ENCODE peak calls at places on chromosomes 2 and 18, in nine cellular contexts. Y is NT2/D1, B is psoas muscle, A is tibial artery, T is kidney, M is fibroblast of lung, H is iPS DF 6.9, X is OCI-LY7, L is BE2C. S is an unnamed sample. For H3K9me3, the result is how much of the 10 kb centered on the place peaks cover.

GRCh38 chr2:196435189-196435588 is 204.3 kb upstream of the CCDC150 start:
- DNase-seq in Y (no peak), B (no peak), A (no peak), T (no peak), M (peak), H (no peak), X (no peak), L (no peak), S (no peak)

GRCh38 chr2:1625281-1626001 is 118.9 kb downstream of the PXDN start:
- DNase-seq in Y (peak), B (peak), A (no peak), T (peak), M (peak), H (peak), X (no peak), L (no peak), S (no peak)

GRCh38 chr18:1452821-1453220 is 548.1 kb downstream of the ADCYAP1 start:
- DNase-seq in Y (no peak), B (no peak), A (no peak), T (no peak), M (no peak), H (no peak), X (no peak), L (no peak), S (no peak)

GRCh38 chr2:18498531-18498930 is 61.9 kb downstream of the RDH14 start:
- DNase-seq in Y (no peak), B (no peak), A (no peak), T (no peak), M (no peak), H (no peak), X (no peak), L (no peak), S (no peak)

GRCh38 chr2:88765154-88765948 is 73.9 kb downstream of the RPIA start:
- DNase-seq in Y (peak), B (peak), A (no peak), T (peak), M (peak), H (peak), X (peak), L (peak), S (no peak)

GRCh38 chr18:42517896-42518295 is 562.9 kb downstream of the PIK3C3 start:
- DNase-seq in Y (no peak), B (no peak), A (no peak), T (no peak), M (peak), H (no peak), X (no peak), L (no peak), S (no peak)

GRCh38 chr2:152097291-152098032 is 1.4 kb downstream of the CACNB4 start:
- DNase-seq in Y (no peak), B (no peak), A (no peak), T (no peak), M (no peak), H (no peak), X (no peak), L (no peak), S (no peak)

GRCh38 chr2:10798783-10799182 is 13.8 kb downstream of the PDIA6 start:
- DNase-seq in Y (no peak), B (no peak), A (no peak), T (no peak), M (no peak), H (no peak), X (no peak), L (no peak), S (no peak)

GRCh38 chr18:62957885-62958472 is 242.6 kb downstream of the PHLPP1 start:
- DNase-seq in Y (no peak), B (no peak), A (peak), T (no peak), M (peak), H (peak), X (peak), L (peak), S (no peak)

GRCh38 chr2:125745514-125745913 is 910.4 kb upstream of the GYPC start:
- DNase-seq in Y (peak), B (no peak), A (no peak), T (no peak), M (no peak), H (peak), X (peak), L (peak), S (no peak)

GRCh38 chr18:8608795-8609673 is at the start of gene RAB12:
- DNase-seq in Y (peak), B (peak), A (peak), T (peak), M (peak), H (no peak), X (peak), L (peak), S (peak)

GRCh38 chr18:23712445-23712844 is 23.2 kb downstream of the LAMA3 start:
- DNase-seq in Y (no peak), B (no peak), A (no peak), T (no peak), M (peak), H (no peak), X (no peak), L (no peak), S (no peak)

GRCh38 chr2:60882971-60883753 is 1.8 kb downstream of the REL start:
- DNase-seq in Y (no peak), B (no peak), A (no peak), T (no peak), M (peak), H (no peak), X (peak), L (no peak), S (no peak)

GRCh38 chr2:123453772-123454171 is 571.3 kb upstream of the CNTNAP5 start:
- DNase-seq in Y (no peak), B (no peak), A (no peak), T (no peak), M (no peak), H (no peak), X (no peak), L (no peak), S (no peak)

GRCh38 chr2:194557993-194558392 is 1099.0 kb upstream of the SLC39A10 start:
- DNase-seq in Y (no peak), B (no peak), A (no peak), T (no peak), M (no peak), H (no peak), X (no peak), L (no peak), S (no peak)

GRCh38 chr2:149715005-149715592 is 127.5 kb upstream of the MMADHC start:
- DNase-seq in Y (peak), B (no peak), A (no peak), T (no peak), M (peak), H (peak), X (peak), L (peak), S (no peak)

GRCh38 chr2:160869411-160869810 is 290.8 kb upstream of the TANK start:
- DNase-seq in Y (no peak), B (no peak), A (peak), T (no peak), M (peak), H (no peak), X (no peak), L (no peak), S (no peak)

GRCh38 chr2:129443235-129443884 is 536.1 kb upstream of the RAB6C start:
- DNase-seq in Y (no peak), B (no peak), A (no peak), T (no peak), M (no peak), H (no peak), X (peak), L (no peak), S (no peak)

GRCh38 chr2:50385361-50385760 is 646.6 kb downstream of the NRXN1 start:
- DNase-seq in Y (no peak), B (no peak), A (no peak), T (no peak), M (no peak), H (no peak), X (no peak), L (no peak), S (no peak)

GRCh38 chr18:77124452-77124922 is 8.1 kb downstream of the MBP start:
- DNase-seq in Y (no peak), B (peak), A (no peak), T (no peak), M (peak), H (no peak), X (peak), L (no peak), S (peak)

GRCh38 chr2:33153008-33153407 is 206.3 kb downstream of the LTBP1 start:
- DNase-seq in Y (no peak), B (no peak), A (no peak), T (no peak), M (peak), H (no peak), X (no peak), L (no peak), S (no peak)

GRCh38 chr2:9613291-9613690 is 17.5 kb downstream of the YWHAQ start:
- DNase-seq in Y (no peak), B (no peak), A (no peak), T (no peak), M (peak), H (no peak), X (no peak), L (no peak), S (no peak)

GRCh38 chr2:60516383-60516811 is 37.1 kb downstream of the BCL11A start:
- DNase-seq in Y (no peak), B (no peak), A (no peak), T (no peak), M (peak), H (no peak), X (no peak), L (no peak), S (no peak)

GRCh38 chr2:146544701-146545100 is 1300.1 kb upstream of the ACVR2A start:
- DNase-seq in Y (no peak), B (no peak), A (no peak), T (no peak), M (peak), H (no peak), X (no peak), L (no peak), S (no peak)

GRCh38 chr2:239722760-239723448 is 302.2 kb downstream of the NDUFA10 start:
- DNase-seq in Y (no peak), B (peak), A (no peak), T (peak), M (no peak), H (no peak), X (no peak), L (no peak), S (no peak)
- H3K9me3 ChIP-seq in Y (under half), B (under half), A (under half), T (under half), M (under half), H (under half), X (under half), L (under half), S (under half)

GRCh38 chr2:16828828-16829160 is 163.2 kb upstream of the CYRIA start:
- DNase-seq in Y (no peak), B (no peak), A (no peak), T (no peak), M (no peak), H (no peak), X (no peak), L (no peak), S (no peak)

GRCh38 chr2:16828044-16828827 is 162.6 kb upstream of the CYRIA start:
- DNase-seq in Y (no peak), B (no peak), A (no peak), T (no peak), M (no peak), H (no peak), X (no peak), L (no peak), S (no peak)

GRCh38 chr2:16832910-16833309 is 167.3 kb upstream of the CYRIA start:
- DNase-seq in Y (no peak), B (no peak), A (no peak), T (no peak), M (no peak), H (no peak), X (peak), L (no peak), S (no peak)
- H3K9me3 ChIP-seq in Y (under half), B (under half), A (under half), T (under half), M (under half), H (under half), X (under half), L (under half), S (under half)

DNA sequence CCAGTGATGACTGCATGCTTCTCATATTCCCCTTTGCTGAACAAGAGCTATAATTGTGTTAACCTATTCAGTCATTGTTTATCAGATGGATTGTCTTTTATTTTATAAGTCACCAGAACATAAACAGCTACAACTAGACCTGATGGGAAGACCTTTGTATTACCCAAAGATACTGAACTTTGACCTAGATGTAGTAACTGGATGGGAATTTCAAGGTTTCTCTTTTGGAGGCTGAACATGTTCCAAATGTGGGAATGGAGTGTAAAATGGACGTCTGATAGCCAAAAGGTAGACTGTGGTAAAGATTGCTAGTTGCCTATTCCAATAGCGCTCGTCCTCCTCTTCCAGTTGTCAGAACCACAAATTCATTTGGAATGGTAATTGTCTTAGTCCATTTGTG is 56.4 kb upstream of the ST3GAL5 start:
- DNase-seq in Y (no peak), B (no peak), A (no peak), T (no peak), M (no peak), H (no peak), X (no peak), L (no peak), S (no peak)
- H3K9me3 ChIP-seq in Y (under half), B (under half), A (under half), T (under half), M (under half), H (under half), X (under half), L (under half), S (under half)

DNA sequence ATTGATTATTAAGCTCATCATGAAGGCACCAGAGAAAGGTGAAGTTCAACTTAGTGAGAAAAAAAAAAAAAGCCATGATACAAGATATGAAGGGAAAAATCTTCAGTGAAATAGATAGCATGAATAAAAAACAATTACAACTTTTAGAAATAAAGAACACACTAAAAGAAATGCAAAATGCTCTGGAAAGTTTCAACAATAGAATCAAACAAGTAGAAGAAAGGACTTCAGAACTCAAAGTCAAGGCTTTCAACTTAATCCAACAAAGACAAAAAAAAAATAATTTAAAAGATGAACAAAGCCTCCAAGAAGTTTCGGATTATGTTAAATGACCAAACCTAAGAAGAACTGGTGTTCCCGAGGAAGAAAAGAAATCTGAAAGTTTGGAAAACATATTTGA is 105.5 kb downstream of the GRB14 start:
- DNase-seq in Y (no peak), B (no peak), A (no peak), T (no peak), M (no peak), H (no peak), X (no peak), L (no peak), S (no peak)
- H3K9me3 ChIP-seq in Y (under half), B (under half), A (under half), T (under half), M (under half), H (under half), X (under half), L (under half), S (under half)

GRCh38 chr2:188600536-188601210 is 309.0 kb downstream of the GULP1 start:
- DNase-seq in Y (no peak), B (no peak), A (no peak), T (no peak), M (peak), H (no peak), X (no peak), L (no peak), S (no peak)

GRCh38 chr2:188601927-188602326 is 310.3 kb downstream of the GULP1 start:
- DNase-seq in Y (no peak), B (no peak), A (no peak), T (no peak), M (peak), H (no peak), X (no peak), L (no peak), S (no peak)

GRCh38 chr2:188598551-188598950 is 306.9 kb downstream of the GULP1 start:
- DNase-seq in Y (no peak), B (no peak), A (peak), T (no peak), M (peak), H (no peak), X (no peak), L (no peak), S (no peak)

GRCh38 chr2:188601391-188601790 is 309.7 kb downstream of the GULP1 start:
- DNase-seq in Y (no peak), B (no peak), A (no peak), T (no peak), M (peak), H (no peak), X (no peak), L (no peak), S (no peak)

GRCh38 chr2:188599140-188599539 is 307.5 kb downstream of the GULP1 start:
- DNase-seq in Y (no peak), B (no peak), A (no peak), T (no peak), M (peak), H (no peak), X (no peak), L (no peak), S (no peak)
- H3K9me3 ChIP-seq in Y (under half), B (under half), A (under half), T (under half), M (under half), H (under half), X (under half), L (under half), S (under half)

GRCh38 chr2:89780318-89780717 is 1088.8 kb downstream of the RPIA start:
- DNase-seq in Y (no peak), B (no peak), A (no peak), T (no peak), M (no peak), H (no peak), X (no peak), L (no peak), S (no peak)
- H3K9me3 ChIP-seq in Y (under half), B (half or more), A (half or more), T (half or more), M (under half), H (under half), X (half or more), L (under half), S (under half)

S was measured in T-helper 17 cell.